ENCODE peak calls at places on chromosome 13, in eight cellular contexts. L, D, U, Y, K, O, V and W are unnamed samples. For H3K9me3 and H3K4me1, the result is how much of the 10 kb centered on the place peaks cover.

GRCh38 chr13:100550433-100550832 is 38.2 kb downstream of the GGACT start:
- DNase-seq in L (no peak), D (peak), U (peak), Y (no peak), K (no peak), O (peak), V (no peak), W (no peak)

GRCh38 chr13:48436661-48437242 is 23.8 kb upstream of the LPAR6 start:
- DNase-seq in L (no peak), D (no peak), U (no peak), Y (no peak), K (no peak), O (no peak), V (no peak), W (no peak)

GRCh38 chr13:56396318-56396717 is 744.4 kb upstream of the PRR20A start:
- DNase-seq in L (no peak), D (no peak), U (no peak), Y (no peak), K (no peak), O (no peak), V (no peak), W (no peak)

GRCh38 chr13:30679483-30680330 is 55.6 kb upstream of the ALOX5AP start:
- DNase-seq in L (peak), D (no peak), U (no peak), Y (peak), K (no peak), O (no peak), V (no peak), W (peak)

GRCh38 chr13:23965346-23965745 is 68.0 kb upstream of the C1QTNF9B start:
- DNase-seq in L (no peak), D (peak), U (no peak), Y (no peak), K (no peak), O (no peak), V (no peak), W (no peak)

GRCh38 chr13:86681223-86681622 is 882.0 kb upstream of the SLITRK6 start:
- DNase-seq in L (no peak), D (no peak), U (no peak), Y (no peak), K (no peak), O (no peak), V (no peak), W (no peak)

GRCh38 chr13:97125810-97126738 is 96.1 kb upstream of the MBNL2 start:
- DNase-seq in L (no peak), D (peak), U (peak), Y (no peak), K (no peak), O (no peak), V (no peak), W (no peak)

GRCh38 chr13:103671547-103671946 is 605.3 kb upstream of the SLC10A2 start:
- DNase-seq in L (no peak), D (no peak), U (no peak), Y (no peak), K (no peak), O (no peak), V (no peak), W (no peak)

GRCh38 chr13:103243495-103243894 is 177.3 kb upstream of the SLC10A2 start:
- DNase-seq in L (no peak), D (no peak), U (no peak), Y (no peak), K (no peak), O (no peak), V (no peak), W (no peak)

GRCh38 chr13:101752432-101752831 is 300.0 kb downstream of the ITGBL1 start:
- DNase-seq in L (no peak), D (no peak), U (no peak), Y (no peak), K (no peak), O (no peak), V (no peak), W (no peak)

GRCh38 chr13:111184685-111185401 is 69.7 kb downstream of the ARHGEF7 start:
- DNase-seq in L (peak), D (peak), U (no peak), Y (no peak), K (no peak), O (no peak), V (no peak), W (no peak)

DNA sequence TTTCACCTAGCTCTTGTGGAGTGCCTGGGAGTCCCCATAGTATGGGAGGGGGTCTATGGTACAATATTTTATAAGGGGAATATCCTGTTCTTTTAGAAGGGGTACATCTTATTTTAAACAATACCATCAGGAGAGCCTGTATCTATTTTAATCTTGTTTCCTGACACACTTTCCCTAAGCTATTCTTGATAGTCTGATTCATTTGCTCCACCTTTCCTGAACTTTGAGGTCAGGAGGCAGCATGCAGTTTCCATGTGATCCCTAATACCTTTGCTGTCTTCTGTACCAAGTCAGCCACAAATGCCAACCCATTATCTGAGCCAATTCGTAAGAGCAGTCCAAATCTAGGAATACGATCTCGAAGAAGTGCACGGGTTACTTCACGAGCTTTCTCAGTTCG is 86.2 kb downstream of the SLC25A15 start:
- DNase-seq in L (no peak), D (no peak), U (no peak), Y (no peak), K (no peak), O (no peak), V (no peak), W (no peak)
- H3K9me3 ChIP-seq in L (under half), D (under half), U (under half), Y (under half), K (half or more), O (under half), V (under half), W (under half)

GRCh38 chr13:98309569-98310335 is 132.7 kb upstream of the RNF113B start:
- DNase-seq in L (no peak), D (no peak), U (no peak), Y (no peak), K (no peak), O (no peak), V (no peak), W (peak)
- H3K4me1 ChIP-seq in L (under half), D (under half), U (under half), Y (under half), K (under half), O (under half), V (under half), W (under half)

GRCh38 chr13:113411216-113412023 is 41.9 kb downstream of the ADPRHL1 start:
- DNase-seq in L (no peak), D (peak), U (peak), Y (no peak), K (peak), O (peak), V (no peak), W (no peak)
- H3K4me3 ChIP-seq in L (no peak), D (no peak), U (no peak), Y (no peak), K (peak), O (no peak), V (no peak), W (no peak)

GRCh38 chr13:76637651-76638111 is 248.5 kb downstream of the KCTD12 start:
- DNase-seq in L (no peak), D (no peak), U (no peak), Y (no peak), K (no peak), O (no peak), V (no peak), W (no peak)

GRCh38 chr13:76635232-76636021 is 250.8 kb downstream of the KCTD12 start:
- DNase-seq in L (no peak), D (no peak), U (no peak), Y (no peak), K (no peak), O (no peak), V (no peak), W (no peak)

GRCh38 chr13:76636881-76637280 is 249.3 kb downstream of the KCTD12 start:
- DNase-seq in L (no peak), D (no peak), U (no peak), Y (no peak), K (no peak), O (no peak), V (no peak), W (no peak)

GRCh38 chr13:76632388-76633044 is 253.7 kb downstream of the KCTD12 start:
- DNase-seq in L (no peak), D (no peak), U (no peak), Y (peak), K (no peak), O (no peak), V (no peak), W (no peak)

DNA sequence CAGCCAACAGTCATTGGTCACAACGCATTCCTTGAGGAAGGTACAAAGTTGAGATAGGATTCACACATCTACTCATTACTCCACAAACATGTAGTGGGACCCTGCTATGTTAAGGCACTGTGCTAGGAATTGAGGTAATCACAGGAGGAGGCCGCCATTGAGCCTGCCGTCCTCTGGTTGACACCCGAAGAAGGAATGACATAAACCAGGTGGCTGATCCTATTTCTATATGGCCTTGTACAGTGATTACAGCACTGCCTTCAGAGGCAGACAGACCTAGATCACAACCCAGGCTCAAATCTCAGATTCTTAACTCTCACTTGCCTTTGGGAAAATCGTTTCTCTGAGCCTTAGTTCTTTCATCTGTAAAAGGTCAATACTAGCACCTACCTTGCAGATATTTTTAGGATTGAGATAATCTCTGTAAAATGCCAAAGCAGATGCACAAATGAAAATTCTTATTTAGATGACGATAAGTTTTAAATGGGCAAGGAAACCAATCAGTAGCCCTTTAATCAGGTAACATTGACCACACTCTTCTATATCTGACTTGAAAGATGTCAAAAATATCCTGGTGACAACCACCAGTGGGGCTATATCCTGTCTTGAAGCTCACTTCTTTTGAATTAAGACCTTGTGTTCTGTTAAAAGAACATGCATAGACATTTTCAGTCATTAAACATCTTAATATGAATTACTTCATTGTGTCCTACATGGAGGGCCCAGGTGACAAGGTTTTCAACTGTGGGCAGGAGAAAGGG is 251.6 kb downstream of the KCTD12 start:
- DNase-seq in L (no peak), D (no peak), U (no peak), Y (no peak), K (no peak), O (no peak), V (no peak), W (no peak)
- H3K9me3 ChIP-seq in L (under half), D (under half), U (under half), Y (under half), K (under half), O (under half), V (under half), W (under half)

DNA sequence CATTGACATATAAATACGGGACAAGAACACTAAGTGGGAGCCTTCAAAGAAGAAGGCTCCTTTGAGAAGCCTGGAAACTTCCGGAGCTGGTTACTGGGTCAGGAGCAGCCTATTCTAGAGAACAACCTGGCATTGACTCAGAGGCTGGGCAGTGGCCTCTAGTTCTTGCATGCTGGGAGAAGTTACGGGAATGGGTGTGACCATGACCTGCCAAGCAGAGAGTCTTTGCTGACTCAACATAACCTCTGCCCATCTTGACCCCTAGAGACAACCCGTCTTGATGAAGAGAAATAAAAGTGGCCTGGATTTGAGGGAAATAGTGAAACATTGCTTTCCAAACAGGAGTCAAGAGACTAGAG is 21.0 kb downstream of the STARD13 start:
- DNase-seq in L (no peak), D (peak), U (no peak), Y (no peak), K (no peak), O (peak), V (no peak), W (no peak)
- H3K4me1 ChIP-seq in L (under half), D (under half), U (under half), Y (under half), K (under half), O (under half), V (under half), W (under half)

GRCh38 chr13:29519921-29520320 is 75.6 kb downstream of the SLC7A1 start:
- DNase-seq in L (no peak), D (no peak), U (no peak), Y (no peak), K (no peak), O (no peak), V (no peak), W (no peak)

GRCh38 chr13:29523199-29523931 is 72.1 kb downstream of the SLC7A1 start:
- DNase-seq in L (no peak), D (peak), U (no peak), Y (no peak), K (no peak), O (no peak), V (no peak), W (no peak)

GRCh38 chr13:29520671-29521070 is 74.8 kb downstream of the SLC7A1 start:
- DNase-seq in L (no peak), D (no peak), U (no peak), Y (no peak), K (no peak), O (no peak), V (no peak), W (no peak)

GRCh38 chr13:29522044-29522685 is 73.3 kb downstream of the SLC7A1 start:
- DNase-seq in L (no peak), D (no peak), U (peak), Y (no peak), K (peak), O (no peak), V (no peak), W (no peak)

GRCh38 chr13:29521336-29521735 is 74.2 kb downstream of the SLC7A1 start:
- DNase-seq in L (no peak), D (no peak), U (no peak), Y (no peak), K (no peak), O (no peak), V (no peak), W (no peak)
- H3K4me3 ChIP-seq in L (no peak), D (no peak), U (no peak), Y (no peak), K (no peak), O (no peak), V (no peak), W (no peak)